ENCODE peak calls at places on chromosomes 5 and 9, in six cellular contexts. One of them, this sample, is unnamed.

GRCh38 chr9:97830884-97831829 is 21.9 kb upstream of the FOXE1 start:
- DNase-seq in heart left ventricle: no peak
- DNase-seq in H9: peak
- DNase-seq in mucosa of descending colon: no peak
- DNase-seq in A673: no peak
- DNase-seq in mammary epithelial cell: no peak
- DNase-seq in this sample: peak

GRCh38 chr9:121300283-121301119 is 32.5 kb downstream of the GSN start:
- DNase-seq in heart left ventricle: peak
- DNase-seq in H9: no peak
- DNase-seq in mucosa of descending colon: no peak
- DNase-seq in A673: no peak
- DNase-seq in mammary epithelial cell: no peak
- DNase-seq in this sample: no peak

GRCh38 chr9:121765021-121765950 is 113.9 kb downstream of the DAB2IP start:
- DNase-seq in heart left ventricle: peak
- DNase-seq in H9: no peak
- DNase-seq in mucosa of descending colon: peak
- DNase-seq in A673: no peak
- DNase-seq in mammary epithelial cell: peak
- DNase-seq in this sample: no peak

GRCh38 chr5:43891112-43891511 is 288.1 kb downstream of the NNT start:
- DNase-seq in heart left ventricle: no peak
- DNase-seq in H9: no peak
- DNase-seq in mucosa of descending colon: no peak
- DNase-seq in A673: no peak
- DNase-seq in mammary epithelial cell: no peak
- DNase-seq in this sample: no peak

GRCh38 chr5:2658421-2658820 is 93.1 kb downstream of the IRX2 start:
- DNase-seq in heart left ventricle: no peak
- DNase-seq in H9: no peak
- DNase-seq in mucosa of descending colon: no peak
- DNase-seq in A673: no peak
- DNase-seq in mammary epithelial cell: peak
- DNase-seq in this sample: no peak

GRCh38 chr9:22645893-22646292 is 199.3 kb downstream of the DMRTA1 start:
- DNase-seq in heart left ventricle: no peak
- DNase-seq in H9: no peak
- DNase-seq in mucosa of descending colon: no peak
- DNase-seq in A673: no peak
- DNase-seq in mammary epithelial cell: peak
- DNase-seq in this sample: no peak

GRCh38 chr5:83440826-83441225 is 30.7 kb upstream of the VCAN start:
- DNase-seq in heart left ventricle: no peak
- DNase-seq in H9: no peak
- DNase-seq in mucosa of descending colon: no peak
- DNase-seq in A673: no peak
- DNase-seq in mammary epithelial cell: peak
- DNase-seq in this sample: no peak

GRCh38 chr9:32426278-32426939 is 42.0 kb downstream of the ACO1 start:
- DNase-seq in heart left ventricle: no peak
- DNase-seq in H9: no peak
- DNase-seq in mucosa of descending colon: no peak
- DNase-seq in A673: no peak
- DNase-seq in mammary epithelial cell: peak
- DNase-seq in this sample: no peak

GRCh38 chr5:33997331-33997983 is 10.4 kb downstream of the AMACR start:
- DNase-seq in heart left ventricle: peak
- DNase-seq in H9: peak
- DNase-seq in mucosa of descending colon: no peak
- DNase-seq in A673: peak
- DNase-seq in mammary epithelial cell: peak
- DNase-seq in this sample: no peak

GRCh38 chr9:18250051-18250450 is 223.9 kb upstream of the ADAMTSL1 start:
- DNase-seq in heart left ventricle: no peak
- DNase-seq in H9: no peak
- DNase-seq in mucosa of descending colon: no peak
- DNase-seq in A673: no peak
- DNase-seq in mammary epithelial cell: no peak
- DNase-seq in this sample: no peak

GRCh38 chr5:134048864-134049263 is 44.1 kb upstream of the VDAC1 start:
- DNase-seq in heart left ventricle: no peak
- DNase-seq in H9: no peak
- DNase-seq in mucosa of descending colon: no peak
- DNase-seq in A673: no peak
- DNase-seq in mammary epithelial cell: no peak
- DNase-seq in this sample: no peak

GRCh38 chr9:111037744-111038335 is 430 bp downstream of the LPAR1 start:
- DNase-seq in heart left ventricle: peak
- DNase-seq in H9: peak
- DNase-seq in mucosa of descending colon: peak
- DNase-seq in A673: peak
- DNase-seq in mammary epithelial cell: peak
- DNase-seq in this sample: peak
- TF ChIP-seq CTCF in heart left ventricle: no peak
- TF ChIP-seq CTCF in H9: peak
- TF ChIP-seq CTCF in mucosa of descending colon: no peak
- TF ChIP-seq CTCF in A673: peak
- TF ChIP-seq CTCF in mammary epithelial cell: no peak
- TF ChIP-seq CTCF in this sample: peak

GRCh38 chr5:71658916-71659661 is 60.0 kb upstream of the CARTPT start:
- DNase-seq in heart left ventricle: no peak
- DNase-seq in H9: no peak
- DNase-seq in mucosa of descending colon: no peak
- DNase-seq in A673: peak
- DNase-seq in mammary epithelial cell: no peak
- DNase-seq in this sample: no peak
- TF ChIP-seq CTCF in heart left ventricle: peak
- TF ChIP-seq CTCF in H9: peak
- TF ChIP-seq CTCF in mucosa of descending colon: no peak
- TF ChIP-seq CTCF in A673: peak
- TF ChIP-seq CTCF in mammary epithelial cell: peak
- TF ChIP-seq CTCF in this sample: no peak

DNA sequence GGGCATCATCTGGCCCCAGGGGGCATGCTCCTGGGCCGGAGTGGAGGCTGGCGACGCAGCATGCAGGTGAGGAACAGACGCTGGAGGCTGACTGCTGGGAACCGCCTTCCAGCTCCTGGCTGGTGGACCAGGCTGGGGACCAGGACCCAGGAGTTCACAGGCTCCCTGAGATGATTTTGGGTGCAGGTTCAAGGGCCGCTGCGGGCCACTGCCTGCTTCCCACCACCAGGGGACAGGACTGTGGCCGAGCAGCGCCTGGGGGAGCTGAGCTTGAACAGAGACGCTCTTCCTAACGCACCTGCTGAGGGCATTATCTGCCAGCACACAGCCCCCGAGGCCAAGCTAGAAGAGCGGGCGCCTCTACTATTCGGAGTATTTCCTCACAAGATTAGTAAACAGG is 132.1 kb upstream of the RAPGEF1 start:
- DNase-seq in heart left ventricle: no peak
- DNase-seq in H9: peak
- DNase-seq in mucosa of descending colon: no peak
- DNase-seq in A673: no peak
- DNase-seq in mammary epithelial cell: no peak
- DNase-seq in this sample: no peak
- TF ChIP-seq CTCF in heart left ventricle: no peak
- TF ChIP-seq CTCF in H9: peak
- TF ChIP-seq CTCF in mucosa of descending colon: no peak
- TF ChIP-seq CTCF in A673: peak
- TF ChIP-seq CTCF in mammary epithelial cell: no peak
- TF ChIP-seq CTCF in this sample: peak

GRCh38 chr5:92308679-92309078 is 925.6 kb upstream of the ARRDC3 start:
- DNase-seq in heart left ventricle: no peak
- DNase-seq in H9: no peak
- DNase-seq in mucosa of descending colon: no peak
- DNase-seq in A673: no peak
- DNase-seq in mammary epithelial cell: no peak
- DNase-seq in this sample: no peak

GRCh38 chr5:92309336-92309991 is 926.3 kb upstream of the ARRDC3 start:
- DNase-seq in heart left ventricle: no peak
- DNase-seq in H9: no peak
- DNase-seq in mucosa of descending colon: no peak
- DNase-seq in A673: peak
- DNase-seq in mammary epithelial cell: peak
- DNase-seq in this sample: no peak

DNA sequence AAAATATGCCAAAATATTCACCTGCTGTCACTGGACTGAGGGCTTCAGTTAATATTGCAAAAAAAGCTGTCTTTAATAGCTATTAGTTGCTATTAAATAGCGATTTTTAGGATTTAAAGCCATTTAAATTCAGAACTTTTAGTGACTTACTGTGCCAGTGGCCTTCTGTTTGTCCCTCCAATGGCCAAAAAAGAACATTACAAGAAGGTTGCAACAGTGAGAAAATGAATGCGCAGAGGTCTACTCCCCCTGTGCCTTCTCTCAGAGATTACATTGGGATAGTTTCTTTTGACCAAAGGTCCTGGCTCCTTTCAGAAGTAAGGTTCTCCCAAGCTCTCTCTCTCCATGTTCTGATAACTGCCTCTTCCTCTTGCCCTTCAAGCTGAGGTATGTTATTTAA is 930.3 kb upstream of the ARRDC3 start:
- DNase-seq in heart left ventricle: no peak
- DNase-seq in H9: no peak
- DNase-seq in mucosa of descending colon: no peak
- DNase-seq in A673: no peak
- DNase-seq in mammary epithelial cell: no peak
- DNase-seq in this sample: no peak
- TF ChIP-seq CTCF in heart left ventricle: no peak
- TF ChIP-seq CTCF in H9: peak
- TF ChIP-seq CTCF in mucosa of descending colon: no peak
- TF ChIP-seq CTCF in A673: peak
- TF ChIP-seq CTCF in mammary epithelial cell: no peak
- TF ChIP-seq CTCF in this sample: peak

GRCh38 chr5:98938459-98938858 is 9.7 kb upstream of the CHD1 start:
- DNase-seq in heart left ventricle: no peak
- DNase-seq in H9: no peak
- DNase-seq in mucosa of descending colon: no peak
- DNase-seq in A673: no peak
- DNase-seq in mammary epithelial cell: peak
- DNase-seq in this sample: no peak
- TF ChIP-seq CTCF in heart left ventricle: no peak
- TF ChIP-seq CTCF in H9: no peak
- TF ChIP-seq CTCF in mucosa of descending colon: no peak
- TF ChIP-seq CTCF in A673: no peak
- TF ChIP-seq CTCF in mammary epithelial cell: no peak
- TF ChIP-seq CTCF in this sample: no peak

GRCh38 chr9:94002316-94003140 is 47.4 kb upstream of the BARX1 start:
- DNase-seq in heart left ventricle: no peak
- DNase-seq in H9: peak
- DNase-seq in mucosa of descending colon: no peak
- DNase-seq in A673: peak
- DNase-seq in mammary epithelial cell: peak
- DNase-seq in this sample: peak
- TF ChIP-seq CTCF in heart left ventricle: peak
- TF ChIP-seq CTCF in H9: peak
- TF ChIP-seq CTCF in mucosa of descending colon: peak
- TF ChIP-seq CTCF in A673: peak
- TF ChIP-seq CTCF in mammary epithelial cell: peak
- TF ChIP-seq CTCF in this sample: peak

GRCh38 chr5:55187370-55187769 is 14.4 kb upstream of the CDC20B start:
- DNase-seq in heart left ventricle: no peak
- DNase-seq in H9: no peak
- DNase-seq in mucosa of descending colon: no peak
- DNase-seq in A673: peak
- DNase-seq in mammary epithelial cell: peak
- DNase-seq in this sample: no peak
- TF ChIP-seq CTCF in heart left ventricle: no peak
- TF ChIP-seq CTCF in H9: peak
- TF ChIP-seq CTCF in mucosa of descending colon: no peak
- TF ChIP-seq CTCF in A673: peak
- TF ChIP-seq CTCF in mammary epithelial cell: peak
- TF ChIP-seq CTCF in this sample: no peak

GRCh38 chr5:114097570-114097969 is 264.3 kb upstream of the KCNN2 start:
- DNase-seq in heart left ventricle: no peak
- DNase-seq in H9: no peak
- DNase-seq in mucosa of descending colon: no peak
- DNase-seq in A673: no peak
- DNase-seq in mammary epithelial cell: no peak
- DNase-seq in this sample: no peak
- TF ChIP-seq CTCF in heart left ventricle: no peak
- TF ChIP-seq CTCF in H9: peak
- TF ChIP-seq CTCF in mucosa of descending colon: no peak
- TF ChIP-seq CTCF in A673: no peak
- TF ChIP-seq CTCF in mammary epithelial cell: no peak
- TF ChIP-seq CTCF in this sample: no peak